ENCODE peak calls at places on chromosomes 4 and X, in ten cellular contexts. G is lung, M is esophagus squamous epithelium, R is adrenal gland, Z is lower lobe of right lung, W is BJ, I is left ventricle myocardium inferior, T is fibroblast of lung, A is heart right ventricle, S is HCT116. E is an unnamed sample. For H3K36me3, the result is how much of the 10 kb centered on the place peaks cover.

GRCh38 chr4:40473578-40474388 is 138.7 kb downstream of the CHRNA9 start:
- DNase-seq in G (no peak), M (no peak), R (no peak), Z (no peak), W (no peak), I (no peak), T (no peak), A (no peak), S (no peak), E (peak)

GRCh38 chrX:80430826-80431501 is 10.7 kb downstream of the TENT5D start:
- DNase-seq in G (no peak), M (no peak), R (no peak), Z (no peak), W (no peak), I (no peak), T (no peak), A (no peak), S (no peak), E (no peak)

GRCh38 chr4:122963222-122963621 is 40.8 kb upstream of the NUDT6 start:
- DNase-seq in G (no peak), M (no peak), R (no peak), Z (no peak), W (no peak), I (no peak), T (peak), A (no peak), S (no peak), E (no peak)

GRCh38 chr4:84298023-84298718 is 200.9 kb downstream of the NKX6-1 start:
- DNase-seq in G (no peak), M (no peak), R (no peak), Z (no peak), W (no peak), I (no peak), T (no peak), A (no peak), S (no peak), E (no peak)

GRCh38 chr4:24104173-24104572 is 214.3 kb upstream of the PPARGC1A start:
- DNase-seq in G (no peak), M (no peak), R (no peak), Z (no peak), W (no peak), I (no peak), T (peak), A (no peak), S (no peak), E (no peak)

GRCh38 chr4:77454858-77455257 is 150.8 kb upstream of the CXCL13 start:
- DNase-seq in G (no peak), M (no peak), R (no peak), Z (no peak), W (no peak), I (no peak), T (no peak), A (no peak), S (no peak), E (no peak)

GRCh38 chr4:41129936-41130440 is 84.4 kb downstream of the APBB2 start:
- DNase-seq in G (no peak), M (no peak), R (no peak), Z (no peak), W (no peak), I (no peak), T (no peak), A (no peak), S (no peak), E (no peak)

GRCh38 chr4:25827897-25828296 is 34.9 kb downstream of the SEL1L3 start:
- DNase-seq in G (no peak), M (no peak), R (no peak), Z (no peak), W (no peak), I (no peak), T (no peak), A (no peak), S (no peak), E (no peak)

GRCh38 chrX:83997781-83998180 is 136.8 kb downstream of the CYLC1 start:
- DNase-seq in G (no peak), M (no peak), R (no peak), Z (no peak), W (no peak), I (no peak), T (no peak), A (no peak), S (no peak), E (no peak)

GRCh38 chr4:20256381-20256881 is 4.7 kb downstream of the SLIT2 start:
- DNase-seq in G (no peak), M (no peak), R (no peak), Z (no peak), W (peak), I (no peak), T (peak), A (no peak), S (no peak), E (no peak)

DNA sequence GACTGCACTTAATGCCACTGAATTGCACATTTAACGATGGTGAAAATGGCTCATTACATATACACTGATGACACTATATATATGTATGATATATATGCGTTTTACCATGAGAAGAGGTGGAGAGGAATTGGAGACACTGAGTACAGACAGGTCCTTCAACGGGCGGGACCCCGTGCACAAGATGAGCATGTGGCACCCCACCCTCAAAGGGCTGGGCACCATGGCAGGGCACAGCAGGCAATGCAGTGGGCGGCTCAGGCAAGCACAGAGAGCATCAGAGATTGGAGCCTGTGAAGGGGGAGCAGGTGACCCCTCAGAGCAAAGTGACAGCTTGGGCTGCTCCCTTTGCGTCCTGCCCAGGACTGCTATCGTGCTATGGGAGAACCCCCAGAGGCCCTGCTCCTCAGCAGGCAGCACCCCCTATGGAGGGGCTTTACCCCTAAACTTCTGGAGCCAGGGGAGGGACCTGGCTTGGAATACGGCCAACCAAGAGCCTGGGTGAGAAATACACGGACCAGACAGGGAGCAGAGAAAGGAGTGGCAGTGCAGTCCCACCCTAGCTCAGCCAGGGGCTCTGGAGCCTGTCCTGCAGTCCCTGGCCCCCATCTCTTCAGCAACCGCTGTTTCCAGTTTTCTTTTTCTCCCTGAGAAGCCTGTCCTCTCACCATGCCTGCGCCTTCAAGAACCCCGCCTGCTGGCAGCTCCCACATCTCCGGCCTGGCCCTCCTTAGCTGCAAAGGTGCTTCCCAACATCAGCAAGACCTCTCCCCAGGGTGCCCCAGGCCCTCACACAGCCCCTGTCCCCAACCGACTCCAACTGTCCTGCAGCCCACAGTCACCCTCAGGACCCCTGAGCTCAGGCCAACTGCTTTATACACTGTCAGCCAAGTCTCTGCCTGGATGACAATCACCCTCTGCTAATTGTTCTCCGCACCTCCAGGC is 10.5 kb downstream of the SLC6A8 start:
- DNase-seq in G (no peak), M (no peak), R (no peak), Z (no peak), W (no peak), I (no peak), T (no peak), A (no peak), S (no peak), E (no peak)
- H3K36me3 ChIP-seq in G (under half), M (under half), R (under half), Z (under half), W (under half), I (under half), T (under half), A (under half), S (under half), E (under half)

GRCh38 chrX:153953342-153953830 is 8.9 kb upstream of the RENBP start:
- DNase-seq in G (peak), M (no peak), R (peak), Z (peak), W (no peak), I (peak), T (peak), A (peak), S (no peak), E (peak)

GRCh38 chrX:153956044-153956907 is 11.8 kb upstream of the RENBP start:
- DNase-seq in G (no peak), M (no peak), R (no peak), Z (no peak), W (no peak), I (no peak), T (no peak), A (no peak), S (no peak), E (no peak)

GRCh38 chrX:153955451-153955732 is 10.9 kb upstream of the RENBP start:
- DNase-seq in G (no peak), M (no peak), R (no peak), Z (no peak), W (no peak), I (no peak), T (no peak), A (no peak), S (no peak), E (no peak)

GRCh38 chrX:153953892-153954617 is 9.6 kb upstream of the RENBP start:
- DNase-seq in G (no peak), M (no peak), R (no peak), Z (no peak), W (no peak), I (no peak), T (no peak), A (no peak), S (no peak), E (no peak)

DNA sequence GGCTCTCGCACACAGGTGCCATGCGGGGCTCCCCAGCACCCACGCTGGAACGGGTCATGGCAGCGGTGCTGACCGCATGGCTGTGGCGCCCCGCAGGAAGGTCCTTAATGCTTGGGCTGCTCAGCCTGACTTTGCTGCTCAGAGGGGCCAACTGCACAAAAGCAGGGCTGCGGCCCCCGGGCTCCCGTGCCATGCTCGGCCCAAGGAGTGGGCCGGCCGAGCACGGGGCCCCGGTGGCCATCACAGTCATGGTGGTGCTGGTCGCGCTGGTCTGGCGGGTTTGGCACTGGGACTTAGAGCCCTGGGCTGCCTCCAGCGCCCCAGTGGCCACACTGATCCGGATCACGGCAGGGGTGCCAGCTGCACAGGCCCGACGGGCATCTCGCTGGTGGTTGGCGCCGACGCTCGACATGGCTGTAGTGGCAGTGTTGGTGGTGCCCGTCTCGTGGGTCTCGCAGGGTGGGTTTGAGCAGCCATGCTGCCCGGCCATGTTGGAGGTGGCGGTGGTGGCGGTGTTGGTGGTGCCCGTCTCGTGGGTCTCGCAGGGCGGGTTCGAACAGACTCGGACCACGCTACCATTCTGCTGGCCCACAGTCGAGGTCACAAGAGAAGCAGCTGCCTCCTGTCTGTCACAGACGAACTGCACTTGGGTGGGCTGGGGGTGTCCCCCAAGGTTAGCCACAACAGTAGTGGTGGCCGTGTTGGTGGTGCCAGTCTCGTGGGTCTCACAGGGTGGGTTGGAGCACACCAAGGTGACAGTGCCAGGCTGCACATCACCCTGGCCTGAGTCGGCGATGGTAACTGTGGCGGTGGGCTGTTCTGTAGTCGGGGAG is 10.4 kb upstream of the RENBP start:
- DNase-seq in G (no peak), M (no peak), R (no peak), Z (no peak), W (no peak), I (no peak), T (no peak), A (no peak), S (no peak), E (no peak)
- H3K36me3 ChIP-seq in G (half or more), M (under half), R (half or more), Z (half or more), W (under half), I (half or more), T (half or more), A (half or more), S (under half), E (under half)

GRCh38 chr4:137531121-137531520 is 1.2 kb downstream of the PCDH18 start:
- DNase-seq in G (no peak), M (no peak), R (no peak), Z (no peak), W (no peak), I (no peak), T (peak), A (peak), S (no peak), E (no peak)

GRCh38 chr4:137531951-137532868 is at the start of gene PCDH18:
- DNase-seq in G (peak), M (peak), R (peak), Z (peak), W (peak), I (peak), T (peak), A (peak), S (no peak), E (peak)

GRCh38 chr4:137530176-137530575 is 2.1 kb downstream of the PCDH18 start:
- DNase-seq in G (no peak), M (no peak), R (no peak), Z (no peak), W (no peak), I (no peak), T (peak), A (no peak), S (no peak), E (no peak)

GRCh38 chr4:137526681-137527080 is 5.6 kb downstream of the PCDH18 start:
- DNase-seq in G (no peak), M (no peak), R (no peak), Z (no peak), W (no peak), I (no peak), T (no peak), A (no peak), S (no peak), E (no peak)

DNA sequence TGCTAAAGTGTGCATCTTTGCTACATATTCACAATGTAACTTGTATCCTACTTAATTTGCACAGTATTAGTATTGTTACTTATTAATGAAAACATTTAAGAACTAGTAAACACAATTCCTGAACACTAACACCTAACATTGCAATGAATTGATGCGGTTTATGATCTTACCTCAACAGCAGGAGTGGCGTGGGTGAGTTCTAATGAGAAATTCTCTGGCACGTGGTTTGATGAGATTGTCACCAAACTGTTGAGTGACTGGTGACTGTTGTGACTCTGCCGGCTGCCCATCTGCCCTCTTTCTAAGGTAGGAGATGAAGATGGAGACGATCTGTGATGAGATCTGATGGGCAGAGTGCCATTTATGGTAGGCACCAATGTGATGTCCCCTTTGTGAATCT is 2.9 kb downstream of the PCDH18 start:
- DNase-seq in G (no peak), M (no peak), R (no peak), Z (no peak), W (no peak), I (no peak), T (no peak), A (no peak), S (no peak), E (no peak)
- H3K36me3 ChIP-seq in G (under half), M (under half), R (under half), Z (under half), W (under half), I (under half), T (under half), A (under half), S (under half), E (under half)

DNA sequence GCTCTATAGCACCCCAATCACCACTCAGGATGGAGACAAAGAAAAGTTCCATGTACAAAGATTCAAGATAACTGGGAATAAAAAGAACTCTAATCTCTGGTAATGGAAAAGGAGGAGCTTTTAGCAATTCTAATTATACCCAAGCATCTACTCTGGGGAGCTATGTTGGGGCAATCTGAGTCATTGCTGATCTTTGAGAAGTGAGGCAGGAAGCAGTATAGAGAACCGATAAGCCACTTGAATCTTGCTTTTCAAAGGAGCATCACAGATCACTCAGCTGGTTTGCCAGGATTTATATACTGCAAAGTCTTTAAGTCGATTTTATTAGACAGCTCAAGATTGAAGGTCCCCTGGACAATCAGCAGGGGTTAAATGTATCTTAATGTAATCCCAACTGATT is 220.0 kb downstream of the ENOX2 start:
- DNase-seq in G (no peak), M (no peak), R (no peak), Z (no peak), W (no peak), I (no peak), T (peak), A (no peak), S (no peak), E (no peak)
- H3K36me3 ChIP-seq in G (under half), M (under half), R (under half), Z (under half), W (under half), I (under half), T (under half), A (under half), S (under half), E (under half)

DNA sequence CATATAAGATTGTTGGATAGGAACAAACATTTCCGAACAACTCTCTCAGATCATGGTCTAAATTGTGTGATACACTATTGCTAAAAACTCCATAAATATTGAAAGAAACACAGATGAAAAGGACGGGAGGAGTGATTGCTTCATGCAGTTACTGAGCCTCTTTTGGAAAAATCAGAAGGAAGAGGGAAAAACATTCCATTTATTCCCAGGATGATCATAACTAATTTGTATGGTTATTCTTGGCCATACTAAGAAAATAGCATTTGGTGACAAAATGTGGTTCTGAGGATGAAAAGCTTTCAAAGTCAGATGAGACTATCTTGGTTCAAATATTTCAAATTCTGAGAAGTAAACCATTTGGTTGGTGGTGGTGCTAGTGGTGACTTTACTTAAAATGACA is 305.3 kb upstream of the LDB2 start:
- DNase-seq in G (no peak), M (no peak), R (no peak), Z (no peak), W (no peak), I (no peak), T (no peak), A (no peak), S (no peak), E (no peak)
- H3K36me3 ChIP-seq in G (under half), M (under half), R (under half), Z (under half), W (under half), I (under half), T (under half), A (under half), S (under half), E (under half)

GRCh38 chr4:88058295-88058694 is 50.9 kb downstream of the PKD2 start:
- DNase-seq in G (no peak), M (no peak), R (no peak), Z (no peak), W (no peak), I (no peak), T (no peak), A (no peak), S (no peak), E (no peak)

GRCh38 chr4:88054909-88055308 is 47.5 kb downstream of the PKD2 start:
- DNase-seq in G (no peak), M (no peak), R (peak), Z (no peak), W (no peak), I (no peak), T (peak), A (peak), S (peak), E (peak)

GRCh38 chr4:88059781-88060180 is 52.3 kb downstream of the PKD2 start:
- DNase-seq in G (no peak), M (no peak), R (no peak), Z (no peak), W (no peak), I (no peak), T (no peak), A (no peak), S (no peak), E (no peak)

GRCh38 chr4:88054229-88054628 is 46.8 kb downstream of the PKD2 start:
- DNase-seq in G (no peak), M (no peak), R (no peak), Z (no peak), W (peak), I (no peak), T (no peak), A (no peak), S (no peak), E (no peak)
- H3K36me3 ChIP-seq in G (under half), M (under half), R (under half), Z (half or more), W (under half), I (half or more), T (under half), A (half or more), S (under half), E (under half)

DNA sequence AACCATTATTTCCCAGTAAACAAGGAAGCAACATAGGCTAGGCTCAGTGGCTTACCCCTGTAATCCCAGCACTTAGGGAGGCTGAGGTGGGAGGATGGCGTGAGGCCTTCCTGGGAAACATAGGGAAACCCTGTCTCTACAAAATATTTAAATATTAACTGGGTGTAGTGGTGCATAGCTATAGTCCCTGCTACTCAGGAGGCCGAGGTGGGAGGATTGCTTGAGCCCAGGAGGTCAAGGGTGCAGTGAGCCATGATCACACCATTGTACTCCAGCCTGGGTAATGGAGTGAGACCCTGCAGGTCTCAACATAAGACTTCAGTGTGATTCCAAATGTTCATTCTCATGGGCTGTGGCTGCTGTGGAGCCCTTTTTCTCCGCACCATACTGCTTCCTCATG is 34.9 kb downstream of the FHDC1 start:
- DNase-seq in G (no peak), M (no peak), R (no peak), Z (no peak), W (no peak), I (no peak), T (no peak), A (no peak), S (no peak), E (no peak)
- H3K36me3 ChIP-seq in G (under half), M (under half), R (under half), Z (under half), W (under half), I (under half), T (under half), A (under half), S (under half), E (under half)